ENCODE peak calls at places on chromosomes 6 and 20, in four cellular contexts. N is HepG2, M is K562, B is GM12878. I is an unnamed sample.

GRCh38 chr6:138722425-138723371 is 50.9 kb upstream of the CCDC28A start:
- DNase-seq in B (no peak), M (peak), N (peak), I (no peak)

GRCh38 chr6:7528565-7528964 is 12.9 kb upstream of the DSP start:
- DNase-seq in N (no peak), B (no peak), M (no peak), I (no peak)

GRCh38 chr6:150072201-150072600 is 3.3 kb upstream of the ULBP3 start:
- DNase-seq in B (no peak), M (peak), N (peak), I (no peak)

GRCh38 chr20:42461965-42462593 is 727.6 kb downstream of the PTPRT start:
- DNase-seq in N (no peak), B (peak), M (no peak), I (no peak)

GRCh38 chr20:15597306-15597705 is 975.9 kb downstream of the KIF16B start:
- DNase-seq in B (no peak), N (no peak), M (no peak), I (no peak)

GRCh38 chr6:81144346-81144745 is 608.1 kb downstream of the TENT5A start:
- DNase-seq in N (no peak), B (no peak), M (no peak), I (no peak)

GRCh38 chr6:101226677-101227135 is 166.8 kb upstream of the GRIK2 start:
- DNase-seq in M (peak), B (no peak), N (peak), I (peak)

GRCh38 chr6:3318226-3318625 is 59.5 kb downstream of the PSMG4 start:
- DNase-seq in N (no peak), M (no peak), B (no peak), I (no peak)

GRCh38 chr6:143223895-143224294 is 163.2 kb downstream of the AIG1 start:
- DNase-seq in M (no peak), B (no peak), N (peak), I (no peak)

GRCh38 chr20:24502184-24502583 is 32.8 kb downstream of the SYNDIG1 start:
- DNase-seq in N (no peak), B (no peak), M (no peak), I (no peak)

GRCh38 chr6:113182370-113183141 is 674.6 kb upstream of the MARCKS start:
- DNase-seq in B (no peak), N (peak), M (no peak), I (no peak)

GRCh38 chr20:46558511-46558959 is 8.1 kb upstream of the OCSTAMP start:
- DNase-seq in M (no peak), B (no peak), N (peak), I (no peak)

GRCh38 chr6:32177182-32177787 is 920 bp upstream of the RNF5 start:
- DNase-seq in N (no peak), B (no peak), M (peak), I (peak)

GRCh38 chr6:33420493-33421343 is 853 bp downstream of the SYNGAP1 start:
- DNase-seq in B (no peak), N (no peak), M (peak), I (no peak)

GRCh38 chr20:15611579-15611978 is 961.7 kb downstream of the KIF16B start:
- DNase-seq in N (no peak), M (no peak), B (no peak), I (no peak)

GRCh38 chr20:34175879-34176278 is 63.8 kb upstream of the EIF2S2 start:
- DNase-seq in M (no peak), B (no peak), N (no peak), I (no peak)

GRCh38 chr6:105326838-105327745 is 75.8 kb downstream of the PREP start:
- DNase-seq in B (no peak), N (no peak), M (no peak), I (no peak)

GRCh38 chr20:44601801-44602204 is 19.4 kb downstream of the PKIG start:
- DNase-seq in B (no peak), M (no peak), N (no peak), I (no peak)

GRCh38 chr6:89978749-89979145 is 84.5 kb downstream of the GJA10 start:
- DNase-seq in B (no peak), N (no peak), M (no peak), I (no peak)

GRCh38 chr6:33392168-33392947 is 735 bp downstream of the KIFC1 start:
- DNase-seq in N (no peak), M (peak), B (no peak), I (no peak)

GRCh38 chr6:15384901-15385300 is 139.0 kb downstream of the JARID2 start:
- DNase-seq in N (no peak), B (no peak), M (no peak), I (no peak)

GRCh38 chr6:81575446-81575845 is 177.0 kb downstream of the TENT5A start:
- DNase-seq in M (no peak), N (no peak), B (no peak), I (no peak)

GRCh38 chr6:113953346-113953745 is 17.6 kb downstream of the HDAC2 start:
- DNase-seq in B (no peak), M (no peak), N (no peak), I (no peak)

GRCh38 chr6:45076217-45076616 is 251.9 kb upstream of the RUNX2 start:
- DNase-seq in B (no peak), M (no peak), N (no peak), I (no peak)

GRCh38 chr6:106199998-106200397 is 113.9 kb downstream of the PRDM1 start:
- DNase-seq in N (no peak), B (no peak), M (no peak), I (no peak)

GRCh38 chr20:17646901-17647301 is 35.1 kb downstream of the RRBP1 start:
- DNase-seq in B (no peak), N (no peak), M (no peak), I (no peak)

GRCh38 chr6:79841577-79842381 is 105.6 kb downstream of the ELOVL4 start:
- DNase-seq in B (no peak), M (peak), N (no peak), I (no peak)

GRCh38 chr6:169961772-169962561 is 210.5 kb downstream of the ERMARD start:
- DNase-seq in M (no peak), B (no peak), N (no peak), I (peak)

GRCh38 chr20:5887386-5887785 is 62.9 kb downstream of the TRMT6 start:
- DNase-seq in M (no peak), B (no peak), N (no peak), I (no peak)

GRCh38 chr6:149334682-149335160 is 17.2 kb downstream of the TAB2 start:
- DNase-seq in B (no peak), M (no peak), N (no peak), I (no peak)

GRCh38 chr6:43627008-43627825 is 1.8 kb downstream of the GTPBP2 start:
- DNase-seq in B (peak), N (peak), M (peak), I (no peak)

GRCh38 chr20:51953731-51954340 is 151.5 kb upstream of the SALL4 start:
- DNase-seq in M (no peak), N (no peak), B (no peak), I (no peak)

GRCh38 chr6:152161501-152161900 is 354.0 kb downstream of the ESR1 start:
- DNase-seq in M (no peak), N (no peak), B (no peak), I (no peak)

GRCh38 chr6:25342784-25343183 is 63.6 kb downstream of the CARMIL1 start:
- DNase-seq in M (no peak), N (no peak), B (no peak), I (no peak)

GRCh38 chr6:144990768-144991167 is 705.6 kb downstream of the UTRN start:
- DNase-seq in B (no peak), M (no peak), N (no peak), I (no peak)

DNA sequence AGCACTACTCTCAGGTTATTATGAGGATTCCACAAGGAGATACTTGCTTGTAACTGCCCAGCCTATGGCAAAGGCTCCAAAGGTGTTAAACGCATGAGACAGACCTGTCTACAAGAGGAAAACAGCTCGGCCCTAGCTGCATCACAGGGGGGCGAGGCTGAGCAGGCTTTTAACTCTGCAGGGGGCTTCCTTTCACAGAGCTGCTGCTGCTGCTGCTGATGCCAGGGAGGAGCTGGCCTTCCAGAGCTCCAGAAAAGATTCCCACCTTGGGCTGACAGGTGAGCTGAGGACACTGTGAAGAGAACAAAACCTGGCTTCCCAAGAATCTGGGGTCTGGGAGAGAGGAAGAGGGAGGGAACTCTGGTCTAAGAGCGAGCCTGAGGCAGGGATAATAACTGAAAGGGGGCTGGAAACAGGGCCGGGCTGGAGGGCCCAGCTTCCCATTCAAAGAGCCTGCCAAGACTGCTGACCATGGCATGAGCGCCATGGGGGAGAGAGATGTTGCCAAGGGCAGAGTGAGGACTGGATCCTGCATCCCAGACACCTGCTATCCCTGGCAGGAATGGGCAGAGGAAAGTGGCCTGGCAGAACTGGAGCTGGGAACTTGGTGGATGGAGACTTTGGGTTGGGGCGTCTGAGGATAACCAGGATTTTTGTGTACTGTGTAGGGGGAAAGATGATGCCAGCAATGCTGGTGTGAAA is 211.1 kb upstream of the LRFN2 start:
- DNase-seq in M (no peak), N (no peak), B (no peak), I (peak)
- TF ChIP-seq TCF7 in M (no peak), N (no peak), B (no peak), I (no peak)

DNA sequence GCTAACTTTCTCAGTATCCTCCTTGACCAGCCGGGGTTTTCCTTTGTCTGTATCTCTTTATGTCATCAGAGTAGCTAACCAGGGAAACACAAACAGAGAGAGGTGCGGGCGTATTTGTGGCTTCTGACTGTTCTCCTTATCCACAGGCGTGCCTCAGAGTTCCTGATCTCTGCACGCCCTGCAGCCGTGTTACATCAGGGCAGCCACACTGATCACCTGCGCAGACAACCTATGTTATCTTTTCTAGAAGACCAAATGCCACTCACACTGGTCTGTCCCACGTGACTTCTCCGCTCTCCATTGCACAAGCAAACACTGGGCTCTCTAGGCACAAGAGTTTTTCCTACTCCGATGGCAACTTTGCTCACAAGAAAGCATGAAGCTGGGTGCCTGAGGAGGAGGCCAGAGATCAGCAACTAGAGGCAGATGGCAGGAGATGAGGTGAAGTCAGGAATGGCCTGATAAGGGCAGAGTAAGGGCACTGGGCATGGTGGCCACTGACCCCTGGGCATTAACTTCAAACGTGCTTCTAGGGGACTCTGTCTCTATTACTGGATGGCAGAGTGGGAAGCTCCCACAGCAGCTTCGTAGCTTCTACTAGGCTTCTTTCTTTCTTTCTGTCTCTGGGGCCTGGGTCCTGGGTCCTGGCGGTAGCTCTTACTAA is 4.5 kb downstream of the PDE10A start:
- DNase-seq in N (no peak), M (no peak), B (no peak), I (no peak)
- TF ChIP-seq TCF7 in N (no peak), M (no peak), B (no peak), I (no peak)

GRCh38 chr20:59485576-59486250 is 118.6 kb upstream of the PHACTR3 start:
- DNase-seq in B (no peak), N (no peak), M (no peak), I (no peak)
- TF ChIP-seq TCF7 in B (no peak), N (no peak), M (no peak), I (no peak)

GRCh38 chr6:85424981-85425380 is 24.9 kb upstream of the NT5E start:
- DNase-seq in N (no peak), B (no peak), M (no peak), I (no peak)

GRCh38 chr6:85431271-85431670 is 18.6 kb upstream of the NT5E start:
- DNase-seq in N (no peak), M (no peak), B (no peak), I (no peak)

GRCh38 chr6:85425997-85426396 is 23.9 kb upstream of the NT5E start:
- DNase-seq in M (no peak), B (no peak), N (no peak), I (no peak)

GRCh38 chr6:85429346-85429745 is 20.5 kb upstream of the NT5E start:
- DNase-seq in B (no peak), N (no peak), M (no peak), I (no peak)

GRCh38 chr6:85428486-85428885 is 21.4 kb upstream of the NT5E start:
- DNase-seq in M (no peak), N (no peak), B (no peak), I (no peak)
- TF ChIP-seq TCF7 in M (no peak), N (no peak), B (no peak), I (no peak)

GRCh38 chr20:48338717-48339116 is 489.1 kb downstream of the PREX1 start:
- DNase-seq in N (no peak), B (no peak), M (no peak), I (no peak)
- TF ChIP-seq TCF7 in N (no peak), B (no peak), M (no peak), I (no peak)

GRCh38 chr20:38874460-38875169 is 51.6 kb upstream of the FAM83D start:
- DNase-seq in B (no peak), N (no peak), M (no peak), I (no peak)

GRCh38 chr20:38873050-38873581 is 53.1 kb upstream of the FAM83D start:
- DNase-seq in M (no peak), B (peak), N (no peak), I (no peak)

GRCh38 chr20:38872491-38873049 is 53.6 kb upstream of the FAM83D start:
- DNase-seq in M (no peak), B (no peak), N (no peak), I (no peak)

GRCh38 chr20:38877483-38877882 is 48.7 kb upstream of the FAM83D start:
- DNase-seq in M (no peak), N (no peak), B (no peak), I (no peak)

DNA sequence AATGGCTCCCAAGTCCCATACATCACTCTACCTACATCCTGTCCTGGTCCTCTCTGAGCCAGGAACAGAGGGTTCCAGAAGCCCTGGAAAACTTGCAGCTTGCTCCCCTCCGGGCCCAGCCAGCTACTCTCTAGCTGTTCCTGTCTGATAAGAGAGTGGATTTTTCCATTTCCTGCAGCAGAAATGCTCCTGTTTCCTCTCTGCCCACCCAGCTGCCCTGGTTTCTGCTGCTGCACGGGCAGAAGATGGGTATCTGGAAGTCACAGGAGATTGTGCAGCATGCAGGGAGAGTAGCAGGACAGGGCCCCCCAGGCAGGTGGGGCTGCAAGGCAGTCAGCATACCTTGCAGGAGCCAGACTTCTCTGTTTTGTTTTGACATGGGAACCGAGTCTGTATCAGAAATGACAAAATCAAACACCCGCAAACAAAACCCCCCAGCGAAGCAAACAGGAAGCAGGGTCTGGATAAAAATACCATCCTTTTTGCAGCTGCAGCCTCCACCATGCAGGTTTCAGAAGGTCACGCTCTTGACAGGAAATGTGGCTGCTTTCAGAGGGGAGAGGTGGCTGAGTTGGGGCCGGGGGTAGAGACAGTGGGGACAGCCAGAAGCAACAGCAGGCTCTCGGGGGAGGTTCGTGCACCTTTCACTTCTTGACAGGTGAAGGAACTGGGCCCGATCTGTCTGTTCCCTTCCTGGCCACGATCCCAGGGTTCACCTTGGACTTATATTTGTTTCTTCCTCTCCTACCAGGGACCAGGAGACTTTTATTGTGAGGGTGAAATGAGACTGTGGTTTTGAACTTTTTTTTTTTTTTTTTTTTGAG is 50.8 kb upstream of the FAM83D start:
- DNase-seq in M (peak), N (no peak), B (peak), I (no peak)
- TF ChIP-seq TCF7 in M (no peak), N (no peak), B (no peak), I (no peak)

DNA sequence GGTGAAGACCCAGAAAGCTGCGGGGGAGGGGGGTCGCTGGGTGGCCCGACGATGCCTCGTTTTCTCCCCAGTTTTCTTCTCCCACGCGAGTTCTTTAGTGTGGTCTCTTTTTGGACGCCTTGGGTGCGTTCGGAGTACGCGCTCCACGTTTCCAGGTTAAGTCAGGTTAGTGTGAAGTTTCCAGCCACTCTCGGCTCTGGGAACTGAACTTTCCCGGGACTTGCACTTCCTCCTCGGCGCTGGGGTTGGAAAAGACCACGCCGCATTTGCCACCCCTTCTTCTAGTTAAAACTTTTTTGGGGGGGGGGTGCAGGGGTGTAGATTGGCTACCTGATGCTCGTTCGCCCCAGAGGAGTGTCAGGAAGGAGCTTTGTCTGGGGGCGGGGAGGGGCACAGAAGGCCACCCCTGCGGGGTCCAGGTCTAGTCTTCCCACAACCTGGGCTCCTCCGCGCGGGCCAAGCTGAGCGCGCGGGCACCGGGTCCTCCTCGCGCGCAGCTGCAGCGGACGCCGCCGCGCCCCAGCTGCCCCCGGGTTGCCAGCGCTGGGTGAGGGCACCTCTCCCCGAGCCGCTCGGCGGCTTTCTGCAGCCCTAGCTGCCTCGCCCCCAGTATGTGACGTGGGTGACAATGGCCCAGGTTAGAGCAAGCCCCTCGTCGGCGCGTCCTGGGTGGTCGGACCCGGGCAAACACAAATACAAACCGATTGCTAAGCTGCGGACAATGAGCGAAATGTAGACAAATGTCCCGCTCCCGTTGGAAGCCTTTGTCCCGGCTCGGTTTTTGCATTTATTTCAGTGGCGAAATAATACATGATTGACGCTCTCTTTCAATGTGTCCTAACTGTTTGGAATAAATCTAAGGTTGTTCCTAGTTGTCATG is 1.7 kb upstream of the NKX2-2 start:
- DNase-seq in M (no peak), N (no peak), B (no peak), I (peak)
- TF ChIP-seq TCF7 in M (no peak), N (no peak), B (no peak), I (no peak)

I was measured in WTC11.